ENCODE peak calls at places on chromosomes 6 and 20, in six cellular contexts. J is cardiac fibroblast, I is heart right ventricle, E is choroid plexus epithelial cell, W is K562, F is stomach. P is an unnamed sample.

GRCh38 chr6:76052314-76052713 is 20.1 kb downstream of the IMPG1 start:
- DNase-seq in J (no peak), I (no peak), E (no peak), W (no peak), F (no peak), P (no peak)

GRCh38 chr20:50911030-50911429 is 20.2 kb downstream of the ADNP start:
- DNase-seq in J (no peak), I (no peak), E (no peak), W (no peak), F (no peak), P (no peak)

GRCh38 chr6:72374172-72374571 is 247.7 kb upstream of the KCNQ5 start:
- DNase-seq in J (no peak), I (no peak), E (no peak), W (no peak), F (no peak), P (no peak)

GRCh38 chr6:128062882-128063603 is 162.2 kb upstream of the THEMIS start:
- DNase-seq in J (no peak), I (no peak), E (peak), W (no peak), F (no peak), P (peak)

GRCh38 chr20:3071266-3071609 is 182 bp upstream of the OXT start:
- DNase-seq in J (no peak), I (no peak), E (no peak), W (peak), F (no peak), P (no peak)

GRCh38 chr6:135251964-135252429 is 70.9 kb downstream of the MYB start:
- DNase-seq in J (no peak), I (no peak), E (peak), W (no peak), F (no peak), P (no peak)

GRCh38 chr6:89411269-89412070 is 603 bp downstream of the RRAGD start:
- DNase-seq in J (no peak), I (peak), E (no peak), W (peak), F (peak), P (no peak)

GRCh38 chr6:47106721-47107197 is 64.6 kb upstream of the ADGRF1 start:
- DNase-seq in J (no peak), I (no peak), E (no peak), W (no peak), F (no peak), P (peak)

GRCh38 chr6:47524136-47524840 is 46.7 kb downstream of the CD2AP start:
- DNase-seq in J (peak), I (no peak), E (peak), W (no peak), F (no peak), P (no peak)

GRCh38 chr6:129284225-129284624 is 401.3 kb downstream of the LAMA2 start:
- DNase-seq in J (no peak), I (no peak), E (no peak), W (no peak), F (no peak), P (no peak)

GRCh38 chr6:167851349-167851952 is 24.7 kb downstream of the AFDN start:
- DNase-seq in J (no peak), I (no peak), E (no peak), W (no peak), F (no peak), P (peak)

GRCh38 chr6:35842381-35842780 is 37.2 kb downstream of the LHFPL5 start:
- DNase-seq in J (no peak), I (no peak), E (no peak), W (no peak), F (no peak), P (no peak)

GRCh38 chr6:148166339-148166949 is 176.2 kb upstream of the SASH1 start:
- DNase-seq in J (peak), I (no peak), E (peak), W (peak), F (no peak), P (peak)

GRCh38 chr20:31559704-31560093 is 45.4 kb upstream of the ID1 start:
- DNase-seq in J (peak), I (no peak), E (peak), W (no peak), F (no peak), P (no peak)

GRCh38 chr20:29497261-29497671 is 1760.2 kb upstream of the DEFB115 start:
- DNase-seq in J (peak), I (peak), E (peak), W (peak), F (no peak), P (no peak)

GRCh38 chr6:37783025-37783825 is 36.3 kb upstream of the ZFAND3 start:
- DNase-seq in J (peak), I (no peak), E (peak), W (no peak), F (no peak), P (peak)

GRCh38 chr6:36130672-36131516 is 581 bp downstream of the MAPK13 start:
- DNase-seq in J (peak), I (no peak), E (peak), W (peak), F (peak), P (peak)

GRCh38 chr6:150343434-150343833 is 25.4 kb upstream of the IYD start:
- DNase-seq in J (peak), I (no peak), E (peak), W (no peak), F (no peak), P (peak)

GRCh38 chr6:168725821-168726220 is 284.8 kb downstream of the SMOC2 start:
- DNase-seq in J (no peak), I (no peak), E (no peak), W (no peak), F (no peak), P (no peak)

GRCh38 chr6:131282417-131282816 is 147.2 kb downstream of the AKAP7 start:
- DNase-seq in J (no peak), I (no peak), E (no peak), W (no peak), F (no peak), P (no peak)

GRCh38 chr6:6915219-6915618 is 192.5 kb upstream of the RREB1 start:
- DNase-seq in J (peak), I (no peak), E (peak), W (no peak), F (no peak), P (no peak)

GRCh38 chr6:41370488-41371111 is 35.2 kb downstream of the NCR2 start:
- DNase-seq in J (no peak), I (no peak), E (no peak), W (no peak), F (no peak), P (peak)

GRCh38 chr6:31752739-31753319 is 9.6 kb upstream of the SAPCD1 start:
- DNase-seq in J (peak), I (no peak), E (peak), W (no peak), F (no peak), P (peak)

GRCh38 chr6:90351696-90352095 is 55.1 kb upstream of the BACH2 start:
- DNase-seq in J (peak), I (no peak), E (peak), W (no peak), F (no peak), P (no peak)

GRCh38 chr6:161618816-161619454 is 345.1 kb upstream of the AGPAT4 start:
- DNase-seq in J (peak), I (no peak), E (peak), W (no peak), F (no peak), P (peak)

GRCh38 chr6:157974341-157974894 is 7.2 kb upstream of the SYNJ2 start:
- DNase-seq in J (peak), I (no peak), E (peak), W (no peak), F (no peak), P (peak)

GRCh38 chr6:145372671-145373123 is 362.6 kb downstream of the EPM2A start:
- DNase-seq in J (peak), I (no peak), E (peak), W (no peak), F (peak), P (peak)

GRCh38 chr6:12748815-12749521 is 32.4 kb downstream of the PHACTR1 start:
- DNase-seq in J (peak), I (peak), E (no peak), W (no peak), F (no peak), P (no peak)

GRCh38 chr6:36753671-36754485 is 56.3 kb downstream of the RAB44 start:
- DNase-seq in J (no peak), I (no peak), E (no peak), W (no peak), F (no peak), P (peak)

GRCh38 chr6:11380969-11381744 is 148.7 kb upstream of the NEDD9 start:
- DNase-seq in J (no peak), I (no peak), E (peak), W (no peak), F (no peak), P (no peak)
- H3K4me3 ChIP-seq in J (no peak), I (no peak), E (no peak), W (no peak), F (peak), P (no peak)

GRCh38 chr20:62703853-62704228 is 4.8 kb upstream of the NTSR1 start:
- DNase-seq in J (no peak), I (peak), E (no peak), W (no peak), F (no peak), P (peak)

GRCh38 chr20:62706344-62706743 is 2.3 kb upstream of the NTSR1 start:
- DNase-seq in J (no peak), I (peak), E (no peak), W (no peak), F (no peak), P (no peak)

GRCh38 chr20:62702886-62703852 is 5.5 kb upstream of the NTSR1 start:
- DNase-seq in J (peak), I (peak), E (peak), W (no peak), F (peak), P (peak)

GRCh38 chr20:62705626-62706025 is 3.0 kb upstream of the NTSR1 start:
- DNase-seq in J (no peak), I (peak), E (no peak), W (no peak), F (no peak), P (peak)

DNA sequence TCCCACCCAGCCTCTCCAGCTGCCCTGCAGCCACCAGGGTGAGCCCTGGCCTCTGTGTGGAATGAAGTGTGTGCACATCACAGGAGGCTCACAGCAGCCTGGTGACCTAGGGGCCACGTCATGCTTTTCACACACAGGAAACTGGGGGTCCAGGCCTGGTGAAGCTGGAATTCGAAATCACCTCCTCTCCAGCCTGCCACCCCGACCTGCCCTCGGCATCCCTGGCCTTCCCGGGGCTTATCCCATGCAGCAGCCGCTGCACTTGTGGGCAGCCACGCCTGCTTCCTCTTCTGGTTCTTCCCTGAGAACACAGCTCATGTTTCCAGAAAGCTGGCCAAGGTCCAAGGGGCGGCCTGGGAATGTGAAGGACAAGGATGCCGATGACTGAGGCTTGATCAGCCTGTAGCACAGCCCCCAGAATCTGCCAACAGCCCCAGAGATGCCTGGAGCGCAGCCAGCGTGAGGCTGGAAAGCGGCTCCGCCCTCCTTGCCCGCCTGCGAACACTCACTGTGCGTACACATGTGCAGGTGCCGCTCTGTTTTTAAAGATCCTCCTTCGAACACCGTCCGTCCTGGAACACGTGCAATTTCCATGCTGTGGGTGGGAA is 4.2 kb upstream of the NTSR1 start:
- DNase-seq in J (peak), I (peak), E (peak), W (peak), F (peak), P (peak)
- TF ChIP-seq CTCF in J (no peak), I (no peak), E (no peak), W (no peak), F (no peak), P (no peak)

DNA sequence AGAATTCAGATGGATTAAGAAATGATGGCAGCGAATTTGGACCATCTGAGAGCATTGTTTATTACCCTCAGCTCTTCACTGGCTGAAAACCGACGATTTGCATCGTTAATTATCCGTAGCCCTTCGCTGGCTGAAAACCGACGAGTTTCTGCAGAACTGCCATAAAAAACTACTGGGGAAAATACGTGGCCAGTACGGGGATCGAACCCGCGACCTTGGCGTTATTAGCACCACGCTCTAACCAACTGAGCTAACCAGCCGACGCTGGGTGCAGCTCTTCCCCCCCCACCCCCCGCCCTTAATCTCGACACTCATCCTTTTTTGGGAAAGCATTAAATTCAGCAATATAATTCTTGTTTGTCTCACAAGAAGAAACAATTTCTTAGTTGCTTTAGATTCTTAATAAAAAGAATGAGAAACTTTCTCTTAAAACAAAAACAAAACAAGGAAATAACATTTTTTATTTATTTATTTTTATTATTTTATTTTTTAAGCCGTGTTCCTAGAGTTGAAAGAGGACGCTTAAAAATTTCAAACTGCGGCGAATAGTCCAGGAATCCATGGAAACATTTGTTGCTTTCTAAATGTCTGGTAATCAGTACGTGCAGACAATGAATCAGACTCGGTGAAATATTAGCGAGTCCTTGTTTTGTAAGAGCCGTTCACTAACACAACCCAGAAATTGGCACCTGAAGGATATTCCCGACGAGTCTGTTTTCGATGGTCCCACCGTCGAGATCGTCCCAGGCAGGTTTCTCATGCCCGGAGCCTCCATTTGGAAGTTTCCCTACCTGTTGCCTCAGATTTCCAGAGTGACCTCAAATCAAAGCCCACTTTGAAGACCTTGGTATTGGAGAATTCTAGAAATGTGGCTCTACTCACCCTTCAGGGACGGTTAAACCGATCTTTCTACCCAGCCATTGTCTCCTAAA is 27.8 kb downstream of the PRSS16 start:
- DNase-seq in J (no peak), I (no peak), E (no peak), W (peak), F (no peak), P (peak)
- H3K4me3 ChIP-seq in J (no peak), I (no peak), E (no peak), W (peak), F (no peak), P (no peak)

GRCh38 chr6:139236105-139236504 is 55.7 kb downstream of the TXLNB start:
- DNase-seq in J (no peak), I (no peak), E (no peak), W (no peak), F (no peak), P (no peak)
- TF ChIP-seq CTCF in J (no peak), I (no peak), E (no peak), W (no peak), F (no peak), P (no peak)

GRCh38 chr20:45834797-45835161 is 1.2 kb downstream of the SNX21 start:
- DNase-seq in J (no peak), I (peak), E (no peak), W (no peak), F (no peak), P (no peak)

GRCh38 chr20:45836841-45837240 is 3.2 kb downstream of the SNX21 start:
- DNase-seq in J (peak), I (no peak), E (no peak), W (peak), F (no peak), P (no peak)

GRCh38 chr20:45833883-45834796 is 541 bp downstream of the SNX21 start:
- DNase-seq in J (peak), I (peak), E (peak), W (peak), F (peak), P (peak)

GRCh38 chr20:45833030-45833882 is at the start of gene SNX21:
- DNase-seq in J (peak), I (peak), E (peak), W (peak), F (peak), P (peak)

DNA sequence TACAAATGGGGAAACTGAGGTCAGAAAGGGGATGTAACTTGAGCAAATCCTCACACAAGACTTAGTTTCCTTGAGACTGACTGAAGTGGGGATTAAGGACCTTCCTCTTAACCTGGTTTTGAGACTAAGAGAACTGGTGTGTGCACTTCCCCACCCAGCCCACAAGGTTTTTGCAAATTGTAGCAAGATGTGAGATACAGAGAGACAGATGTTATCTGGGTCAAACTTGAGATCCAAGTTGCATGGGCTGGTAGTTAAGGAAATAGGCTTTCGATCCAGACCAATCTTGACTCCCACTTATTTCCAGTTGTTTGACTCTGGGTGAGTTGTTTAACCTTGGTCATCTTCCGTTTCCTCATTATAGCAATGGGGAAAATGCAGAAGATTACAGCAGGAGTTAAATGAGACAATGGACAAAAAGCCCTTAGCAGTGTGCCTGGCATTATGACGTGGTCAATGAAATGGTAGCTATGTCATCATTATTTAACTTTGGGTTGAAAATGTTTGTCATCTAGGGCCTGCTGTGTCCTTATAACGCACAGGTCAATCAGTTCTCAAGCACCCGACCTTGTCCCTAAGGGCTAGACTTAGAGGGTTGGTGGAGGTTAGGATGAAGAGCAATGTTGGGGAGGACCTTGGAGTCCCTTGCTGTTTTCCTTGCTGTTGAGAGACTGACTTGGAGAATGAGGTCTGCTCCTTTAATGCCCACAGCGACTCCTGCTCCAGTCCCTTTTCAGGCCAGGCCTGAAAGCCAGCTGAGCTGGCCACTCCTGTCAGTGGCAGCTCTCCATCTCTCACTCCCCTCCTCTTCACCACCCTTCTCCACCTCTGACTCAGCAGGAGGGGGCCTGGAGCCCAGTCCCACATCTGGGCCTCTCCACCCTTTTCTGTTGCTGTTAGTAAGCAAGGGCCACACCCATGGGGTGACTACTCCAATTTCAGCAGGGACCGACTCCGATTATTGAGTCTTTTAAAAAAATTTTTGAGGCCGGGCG is 1.9 kb downstream of the SNX21 start:
- DNase-seq in J (peak), I (peak), E (no peak), W (peak), F (no peak), P (peak)
- H3K4me3 ChIP-seq in J (peak), I (peak), E (no peak), W (no peak), F (peak), P (no peak)

GRCh38 chr6:34067814-34068213 is 78.1 kb downstream of the GRM4 start:
- DNase-seq in J (no peak), I (no peak), E (peak), W (no peak), F (no peak), P (peak)
- TF ChIP-seq CTCF in J (no peak), I (no peak), E (peak), W (peak), F (no peak), P (no peak)

P was measured in epithelial cell of esophagus.